ENCODE peak calls at places on chromosomes 2 and 18, in four cellular contexts. One of them, this sample, is unnamed.

GRCh38 chr2:224263571-224264043 is 138.3 kb downstream of the FAM124B start:
- DNase-seq in naive thymus-derived CD8-positive, alpha-beta T cell: no peak
- DNase-seq in NCI-H1092: no peak
- DNase-seq in CD8-positive, alpha-beta memory T cell: no peak
- DNase-seq in this sample: no peak

GRCh38 chr2:151766421-151767153 is 32.3 kb upstream of the NEB start:
- DNase-seq in naive thymus-derived CD8-positive, alpha-beta T cell: no peak
- DNase-seq in CD8-positive, alpha-beta memory T cell: no peak
- DNase-seq in NCI-H1092: no peak
- DNase-seq in this sample: no peak

GRCh38 chr2:240437861-240438809 is 2.7 kb downstream of the GPC1 start:
- DNase-seq in CD8-positive, alpha-beta memory T cell: peak; percentile 64
- DNase-seq in naive thymus-derived CD8-positive, alpha-beta T cell: peak; percentile 65
- DNase-seq in NCI-H1092: peak; percentile 8
- DNase-seq in this sample: peak; percentile 52

GRCh38 chr2:54866868-54867267 is 143.4 kb downstream of the EML6 start:
- DNase-seq in NCI-H1092: no peak
- DNase-seq in naive thymus-derived CD8-positive, alpha-beta T cell: no peak
- DNase-seq in CD8-positive, alpha-beta memory T cell: no peak
- DNase-seq in this sample: no peak

GRCh38 chr2:130728007-130728454 is 839 bp upstream of the GPR148 start:
- DNase-seq in naive thymus-derived CD8-positive, alpha-beta T cell: no peak
- DNase-seq in CD8-positive, alpha-beta memory T cell: peak; percentile 52
- DNase-seq in NCI-H1092: no peak
- DNase-seq in this sample: no peak

GRCh38 chr2:60759654-60760053 is 3.6 kb downstream of the PAPOLG start:
- DNase-seq in naive thymus-derived CD8-positive, alpha-beta T cell: no peak
- DNase-seq in CD8-positive, alpha-beta memory T cell: no peak
- DNase-seq in NCI-H1092: peak; percentile 67
- DNase-seq in this sample: no peak

GRCh38 chr2:163157411-163157810 is 318.8 kb upstream of the KCNH7 start:
- DNase-seq in NCI-H1092: no peak
- DNase-seq in CD8-positive, alpha-beta memory T cell: no peak
- DNase-seq in naive thymus-derived CD8-positive, alpha-beta T cell: no peak
- DNase-seq in this sample: no peak

GRCh38 chr2:8644605-8645175 is 37.2 kb upstream of the ID2 start:
- DNase-seq in naive thymus-derived CD8-positive, alpha-beta T cell: no peak
- DNase-seq in NCI-H1092: no peak
- DNase-seq in CD8-positive, alpha-beta memory T cell: no peak
- DNase-seq in this sample: peak; percentile 23

GRCh38 chr2:141187063-141187429 is 943.8 kb downstream of the LRP1B start:
- DNase-seq in naive thymus-derived CD8-positive, alpha-beta T cell: no peak
- DNase-seq in CD8-positive, alpha-beta memory T cell: no peak
- DNase-seq in NCI-H1092: peak; percentile 0
- DNase-seq in this sample: no peak

GRCh38 chr18:47975701-47976100 is 45.2 kb upstream of the SMAD2 start:
- DNase-seq in naive thymus-derived CD8-positive, alpha-beta T cell: no peak
- DNase-seq in NCI-H1092: no peak
- DNase-seq in CD8-positive, alpha-beta memory T cell: no peak
- DNase-seq in this sample: no peak

GRCh38 chr18:62070306-62070705 is 116.5 kb downstream of the PIGN start:
- DNase-seq in naive thymus-derived CD8-positive, alpha-beta T cell: no peak
- DNase-seq in NCI-H1092: no peak
- DNase-seq in CD8-positive, alpha-beta memory T cell: no peak
- DNase-seq in this sample: no peak

GRCh38 chr18:32530947-32531651 is 60.4 kb upstream of the GAREM1 start:
- DNase-seq in CD8-positive, alpha-beta memory T cell: no peak
- DNase-seq in NCI-H1092: no peak
- DNase-seq in naive thymus-derived CD8-positive, alpha-beta T cell: no peak
- DNase-seq in this sample: no peak

GRCh38 chr18:3458378-3458777 is 8.4 kb downstream of the TGIF1 start:
- DNase-seq in NCI-H1092: no peak
- DNase-seq in naive thymus-derived CD8-positive, alpha-beta T cell: no peak
- DNase-seq in CD8-positive, alpha-beta memory T cell: peak; percentile 51
- DNase-seq in this sample: no peak

GRCh38 chr18:61870151-61870550 is 22.7 kb downstream of the RNF152 start:
- DNase-seq in CD8-positive, alpha-beta memory T cell: no peak
- DNase-seq in NCI-H1092: no peak
- DNase-seq in naive thymus-derived CD8-positive, alpha-beta T cell: no peak
- DNase-seq in this sample: no peak

This sample was measured in tibial artery.